ENCODE peak calls at places on chromosome 3, in four cellular contexts. One of them, this sample, is unnamed.

GRCh38 chr3:182909318-182910040 is 70.9 kb downstream of the DCUN1D1 start:
- DNase-seq in activated gamma-delta T cell treated with Interleukin-2 at 50 U/mL for 16 hours: no peak
- DNase-seq in NCI-H2081: peak; percentile 19
- DNase-seq in heart left ventricle: no peak
- DNase-seq in this sample: no peak

GRCh38 chr3:46936733-46937250 is 39.8 kb downstream of the CCDC12 start:
- DNase-seq in activated gamma-delta T cell treated with Interleukin-2 at 50 U/mL for 16 hours: no peak
- DNase-seq in NCI-H2081: no peak
- DNase-seq in heart left ventricle: no peak
- DNase-seq in this sample: no peak

GRCh38 chr3:42491876-42492507 is 10.5 kb upstream of the VIPR1 start:
- DNase-seq in NCI-H2081: no peak
- DNase-seq in activated gamma-delta T cell treated with Interleukin-2 at 50 U/mL for 16 hours: no peak
- DNase-seq in heart left ventricle: no peak
- DNase-seq in this sample: peak; percentile 28

GRCh38 chr3:126546013-126546412 is 12.7 kb downstream of the C3orf22 start:
- DNase-seq in heart left ventricle: no peak
- DNase-seq in activated gamma-delta T cell treated with Interleukin-2 at 50 U/mL for 16 hours: no peak
- DNase-seq in NCI-H2081: no peak
- DNase-seq in this sample: no peak

GRCh38 chr3:18443670-18444596 is 18.8 kb upstream of the SATB1 start:
- DNase-seq in activated gamma-delta T cell treated with Interleukin-2 at 50 U/mL for 16 hours: peak; percentile 22
- DNase-seq in heart left ventricle: peak; percentile 63
- DNase-seq in NCI-H2081: peak; percentile 41
- DNase-seq in this sample: peak; percentile 53

GRCh38 chr3:37520802-37521350 is 340.8 kb upstream of the CTDSPL start:
- DNase-seq in activated gamma-delta T cell treated with Interleukin-2 at 50 U/mL for 16 hours: no peak
- DNase-seq in heart left ventricle: no peak
- DNase-seq in NCI-H2081: no peak
- DNase-seq in this sample: no peak

GRCh38 chr3:119175869-119176756 is 2.7 kb downstream of the UPK1B start:
- DNase-seq in NCI-H2081: no peak
- DNase-seq in activated gamma-delta T cell treated with Interleukin-2 at 50 U/mL for 16 hours: no peak
- DNase-seq in heart left ventricle: no peak
- DNase-seq in this sample: no peak

GRCh38 chr3:194758716-194759115 is 73.0 kb downstream of the FAM43A start:
- DNase-seq in heart left ventricle: no peak
- DNase-seq in activated gamma-delta T cell treated with Interleukin-2 at 50 U/mL for 16 hours: no peak
- DNase-seq in NCI-H2081: no peak
- DNase-seq in this sample: no peak

GRCh38 chr3:171001957-171002694 is 24.4 kb downstream of the SLC2A2 start:
- DNase-seq in NCI-H2081: no peak
- DNase-seq in activated gamma-delta T cell treated with Interleukin-2 at 50 U/mL for 16 hours: no peak
- DNase-seq in heart left ventricle: no peak
- DNase-seq in this sample: peak; percentile 73

GRCh38 chr3:184325269-184325668 is 10.9 kb downstream of the EIF4G1 start:
- DNase-seq in heart left ventricle: no peak
- DNase-seq in activated gamma-delta T cell treated with Interleukin-2 at 50 U/mL for 16 hours: no peak
- DNase-seq in NCI-H2081: no peak
- DNase-seq in this sample: no peak

This sample was measured in right lobe of liver.